ENCODE peak calls at places on chromosome 7, in nine cellular contexts. L is thyroid gland, V is lower lobe of right lung, W is IMR-90, T is uterus, K is endothelial cell of umbilical vein, X is brain microvascular endothelial cell, B is upper lobe of right lung, M is spleen. E is an unnamed sample. For H3K27me3, the result is how much of the 10 kb centered on the place peaks cover.

GRCh38 chr7:149838992-149839408 is 825 bp downstream of the ZNF862 start:
- DNase-seq in K (peak), X (no peak), B (no peak), T (no peak), V (no peak), M (no peak), W (peak), L (peak), E (peak)

GRCh38 chr7:80721880-80722595 is 83.6 kb downstream of the CD36 start:
- DNase-seq in T (peak), X (peak), K (peak), L (no peak), M (no peak), B (peak), V (peak), W (peak), E (no peak)

GRCh38 chr7:24172859-24173258 is 111.1 kb upstream of the NPY start:
- DNase-seq in L (no peak), B (no peak), X (no peak), V (no peak), K (no peak), T (no peak), M (no peak), W (no peak), E (no peak)

GRCh38 chr7:54932818-54933543 is 85.8 kb upstream of the EGFR start:
- DNase-seq in K (peak), V (peak), X (peak), L (peak), T (peak), M (peak), W (peak), B (peak), E (peak)

GRCh38 chr7:151089893-151090730 is 3.8 kb downstream of the AGAP3 start:
- DNase-seq in T (peak), B (no peak), L (no peak), V (no peak), W (no peak), K (peak), X (no peak), M (no peak), E (peak)

GRCh38 chr7:51187941-51188340 is 128.7 kb downstream of the COBL start:
- DNase-seq in K (no peak), W (no peak), X (no peak), V (no peak), L (peak), M (peak), B (no peak), T (no peak), E (peak)

GRCh38 chr7:43888983-43889945 is 17.1 kb downstream of the URGCP start:
- DNase-seq in B (no peak), V (no peak), W (peak), L (no peak), M (no peak), T (no peak), X (no peak), K (no peak), E (no peak)

GRCh38 chr7:137354361-137354760 is 10.8 kb upstream of the PTN start:
- DNase-seq in X (peak), W (peak), M (no peak), L (no peak), B (no peak), V (no peak), T (no peak), K (no peak), E (no peak)

GRCh38 chr7:108454674-108455523 is 1.3 kb downstream of the NRCAM start:
- DNase-seq in K (peak), X (no peak), T (no peak), M (peak), V (peak), W (no peak), B (peak), L (peak), E (peak)

GRCh38 chr7:114086906-114087651 is 168.3 kb upstream of the PPP1R3A start:
- DNase-seq in T (peak), K (peak), B (peak), L (peak), V (peak), W (peak), M (peak), X (peak), E (peak)

GRCh38 chr7:101173752-101174244 is 6.3 kb downstream of the NAT16 start:
- DNase-seq in W (no peak), B (no peak), T (no peak), X (no peak), K (peak), L (peak), V (no peak), M (no peak), E (no peak)
- H3K27me3 ChIP-seq in W (half or more), B (half or more), T (half or more), X (half or more), K (half or more), L (under half), V (half or more), M (half or more), E (half or more)

DNA sequence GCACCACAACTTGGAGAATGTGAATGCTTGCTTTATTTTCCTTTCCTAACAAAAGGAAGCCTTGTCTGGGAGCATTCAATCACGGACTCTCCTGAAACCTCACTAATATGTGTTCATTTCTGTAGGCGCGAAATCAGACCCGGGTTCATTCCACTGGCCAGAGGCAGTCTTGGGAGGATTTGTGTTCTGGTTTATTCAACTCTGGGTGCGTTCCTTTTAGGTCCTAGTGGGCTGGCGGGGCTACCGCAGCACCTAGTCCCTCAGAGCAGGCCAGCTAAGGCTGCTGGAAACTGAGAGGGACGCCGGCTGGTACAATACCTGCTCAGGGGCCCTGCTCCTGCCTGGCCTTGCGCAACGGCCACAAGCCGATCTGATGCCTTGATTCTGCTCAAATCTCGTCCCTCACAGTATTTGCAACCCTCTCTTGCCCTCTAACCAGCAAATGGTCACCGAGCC is 7.5 kb downstream of the HOXA4 start:
- DNase-seq in W (peak), K (no peak), X (no peak), T (no peak), B (no peak), L (no peak), M (no peak), V (no peak), E (no peak)
- H3K27me3 ChIP-seq in W (under half), K (under half), X (half or more), T (under half), B (under half), L (under half), M (under half), V (under half), E (half or more)

DNA sequence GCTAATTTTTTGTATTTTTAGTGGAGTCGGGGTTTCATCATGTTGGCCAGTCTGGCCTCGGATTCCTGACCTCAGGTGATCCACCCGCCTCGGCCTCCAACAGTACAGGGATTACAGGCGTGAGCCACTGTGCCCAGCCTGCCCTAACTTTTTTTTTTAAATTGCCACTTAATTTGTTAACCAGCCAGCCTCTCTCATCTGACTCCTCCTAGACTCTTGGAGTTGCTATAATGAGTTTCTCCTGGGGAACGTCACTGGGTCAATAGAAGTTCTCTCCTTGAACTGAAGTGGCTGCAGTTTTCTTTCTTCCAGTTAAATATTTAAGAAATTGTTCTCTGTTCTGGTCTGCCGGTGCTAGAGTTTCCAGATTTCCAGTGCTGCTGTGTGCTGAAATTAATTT is 27.7 kb downstream of the NEUROD6 start:
- DNase-seq in T (no peak), M (no peak), B (no peak), W (no peak), K (no peak), X (no peak), L (no peak), V (no peak), E (no peak)
- H3K27me3 ChIP-seq in T (under half), M (under half), B (under half), W (under half), K (under half), X (under half), L (under half), V (under half), E (under half)

GRCh38 chr7:155800301-155800700 is 12.0 kb downstream of the SHH start:
- DNase-seq in K (no peak), V (peak), M (no peak), B (peak), T (no peak), L (no peak), X (no peak), W (no peak), E (no peak)

GRCh38 chr7:155800741-155801267 is 11.5 kb downstream of the SHH start:
- DNase-seq in W (no peak), B (peak), L (no peak), X (no peak), T (no peak), V (peak), K (no peak), M (no peak), E (no peak)

GRCh38 chr7:155799514-155799913 is 12.7 kb downstream of the SHH start:
- DNase-seq in M (no peak), V (peak), X (no peak), T (no peak), K (no peak), B (no peak), W (no peak), L (no peak), E (no peak)

GRCh38 chr7:155797262-155798250 is 14.7 kb downstream of the SHH start:
- DNase-seq in M (no peak), T (no peak), V (no peak), L (no peak), X (no peak), B (no peak), K (no peak), W (no peak), E (no peak)

GRCh38 chr7:155798673-155799439 is 13.4 kb downstream of the SHH start:
- DNase-seq in B (peak), V (no peak), M (no peak), X (no peak), K (no peak), L (no peak), T (no peak), W (no peak), E (no peak)
- H3K27me3 ChIP-seq in B (half or more), V (half or more), M (half or more), X (under half), K (under half), L (under half), T (under half), W (half or more), E (half or more)